ENCODE peak calls at places on chromosome 16, in ten cellular contexts. One of them, this sample, is unnamed.

GRCh38 chr16:869823-870641 is 69.5 kb upstream of the GNG13 start:
- DNase-seq in activated naive CD4-positive, alpha-beta T cell treated with anti-CD3 and anti-CD28 coated beads for 36 hours: no peak
- DNase-seq in EL: no peak
- DNase-seq in ascending aorta: no peak
- DNase-seq in nucleus accumbens: no peak
- DNase-seq in RCC 7860: no peak
- DNase-seq in AML-193: no peak
- DNase-seq in non-pigmented ciliary epithelial cell: no peak
- DNase-seq in posterior cingulate gyrus: no peak
- DNase-seq in stimulated activated CD4-positive, alpha-beta T cell treated with anti-CD3 and anti-CD28 coated beads, Interleukin-2, amount 100 ng/mL, for 4 hours: no peak
- DNase-seq in this sample: peak; percentile 1

GRCh38 chr16:75309899-75310430 is 58.5 kb upstream of the BCAR1 start:
- DNase-seq in EL: no peak
- DNase-seq in posterior cingulate gyrus: no peak
- DNase-seq in activated naive CD4-positive, alpha-beta T cell treated with anti-CD3 and anti-CD28 coated beads for 36 hours: no peak
- DNase-seq in AML-193: no peak
- DNase-seq in RCC 7860: no peak
- DNase-seq in ascending aorta: no peak
- DNase-seq in non-pigmented ciliary epithelial cell: no peak
- DNase-seq in stimulated activated CD4-positive, alpha-beta T cell treated with anti-CD3 and anti-CD28 coated beads, Interleukin-2, amount 100 ng/mL, for 4 hours: no peak
- DNase-seq in nucleus accumbens: no peak
- DNase-seq in this sample: no peak

GRCh38 chr16:57000271-57001025 is 11.1 kb downstream of the NLRC5 start:
- DNase-seq in AML-193: no peak
- DNase-seq in EL: peak; percentile 96
- DNase-seq in activated naive CD4-positive, alpha-beta T cell treated with anti-CD3 and anti-CD28 coated beads for 36 hours: peak; percentile 85
- DNase-seq in nucleus accumbens: no peak
- DNase-seq in posterior cingulate gyrus: no peak
- DNase-seq in stimulated activated CD4-positive, alpha-beta T cell treated with anti-CD3 and anti-CD28 coated beads, Interleukin-2, amount 100 ng/mL, for 4 hours: no peak
- DNase-seq in non-pigmented ciliary epithelial cell: peak; percentile 82
- DNase-seq in RCC 7860: peak; percentile 94
- DNase-seq in ascending aorta: peak; percentile 31
- DNase-seq in this sample: peak; percentile 82

GRCh38 chr16:53893731-53894435 is 189.9 kb downstream of the FTO start:
- DNase-seq in posterior cingulate gyrus: no peak
- DNase-seq in nucleus accumbens: no peak
- DNase-seq in AML-193: no peak
- DNase-seq in stimulated activated CD4-positive, alpha-beta T cell treated with anti-CD3 and anti-CD28 coated beads, Interleukin-2, amount 100 ng/mL, for 4 hours: no peak
- DNase-seq in EL: peak; percentile 76
- DNase-seq in activated naive CD4-positive, alpha-beta T cell treated with anti-CD3 and anti-CD28 coated beads for 36 hours: no peak
- DNase-seq in ascending aorta: no peak
- DNase-seq in non-pigmented ciliary epithelial cell: peak; percentile 48
- DNase-seq in RCC 7860: peak; percentile 38
- DNase-seq in this sample: no peak

GRCh38 chr16:4693956-4694663 is 748 bp downstream of the NUDT16L1 start:
- DNase-seq in ascending aorta: no peak
- DNase-seq in nucleus accumbens: no peak
- DNase-seq in RCC 7860: no peak
- DNase-seq in AML-193: no peak
- DNase-seq in EL: peak; percentile 41
- DNase-seq in activated naive CD4-positive, alpha-beta T cell treated with anti-CD3 and anti-CD28 coated beads for 36 hours: no peak
- DNase-seq in non-pigmented ciliary epithelial cell: peak; percentile 22
- DNase-seq in posterior cingulate gyrus: peak; percentile 19
- DNase-seq in stimulated activated CD4-positive, alpha-beta T cell treated with anti-CD3 and anti-CD28 coated beads, Interleukin-2, amount 100 ng/mL, for 4 hours: peak; percentile 22
- DNase-seq in this sample: peak; percentile 58

GRCh38 chr16:49698416-49698815 is 157.5 kb downstream of the ZNF423 start:
- DNase-seq in non-pigmented ciliary epithelial cell: no peak
- DNase-seq in AML-193: no peak
- DNase-seq in stimulated activated CD4-positive, alpha-beta T cell treated with anti-CD3 and anti-CD28 coated beads, Interleukin-2, amount 100 ng/mL, for 4 hours: no peak
- DNase-seq in RCC 7860: no peak
- DNase-seq in posterior cingulate gyrus: no peak
- DNase-seq in activated naive CD4-positive, alpha-beta T cell treated with anti-CD3 and anti-CD28 coated beads for 36 hours: no peak
- DNase-seq in nucleus accumbens: no peak
- DNase-seq in ascending aorta: no peak
- DNase-seq in EL: no peak
- DNase-seq in this sample: no peak

GRCh38 chr16:15507299-15507958 is 73.0 kb downstream of the BMERB1 start:
- DNase-seq in posterior cingulate gyrus: peak; percentile 42
- DNase-seq in stimulated activated CD4-positive, alpha-beta T cell treated with anti-CD3 and anti-CD28 coated beads, Interleukin-2, amount 100 ng/mL, for 4 hours: no peak
- DNase-seq in EL: peak; percentile 42
- DNase-seq in ascending aorta: no peak
- DNase-seq in non-pigmented ciliary epithelial cell: no peak
- DNase-seq in nucleus accumbens: peak; percentile 7
- DNase-seq in activated naive CD4-positive, alpha-beta T cell treated with anti-CD3 and anti-CD28 coated beads for 36 hours: no peak
- DNase-seq in RCC 7860: peak; percentile 73
- DNase-seq in AML-193: no peak
- DNase-seq in this sample: no peak

GRCh38 chr16:56643080-56643778 is 4.8 kb downstream of the MT1A start:
- DNase-seq in nucleus accumbens: no peak
- DNase-seq in non-pigmented ciliary epithelial cell: no peak
- DNase-seq in posterior cingulate gyrus: no peak
- DNase-seq in ascending aorta: peak; percentile 50
- DNase-seq in RCC 7860: peak; percentile 6
- DNase-seq in AML-193: no peak
- DNase-seq in stimulated activated CD4-positive, alpha-beta T cell treated with anti-CD3 and anti-CD28 coated beads, Interleukin-2, amount 100 ng/mL, for 4 hours: peak; percentile 50
- DNase-seq in EL: peak; percentile 55
- DNase-seq in activated naive CD4-positive, alpha-beta T cell treated with anti-CD3 and anti-CD28 coated beads for 36 hours: peak; percentile 87
- DNase-seq in this sample: peak; percentile 90

GRCh38 chr16:84103678-84104077 is 13.1 kb downstream of the MBTPS1 start:
- DNase-seq in AML-193: no peak
- DNase-seq in posterior cingulate gyrus: no peak
- DNase-seq in RCC 7860: no peak
- DNase-seq in nucleus accumbens: no peak
- DNase-seq in activated naive CD4-positive, alpha-beta T cell treated with anti-CD3 and anti-CD28 coated beads for 36 hours: no peak
- DNase-seq in non-pigmented ciliary epithelial cell: no peak
- DNase-seq in ascending aorta: no peak
- DNase-seq in EL: no peak
- DNase-seq in stimulated activated CD4-positive, alpha-beta T cell treated with anti-CD3 and anti-CD28 coated beads, Interleukin-2, amount 100 ng/mL, for 4 hours: no peak
- DNase-seq in this sample: no peak

This sample was measured in activated CD4-positive, alpha-beta T cell treated with anti-CD3 and anti-CD28 coated beads for 36 hours.